ENCODE peak calls at places on chromosomes 5 and 9, in seven cellular contexts. L is EH, M is hepatic stellate cell, O is GM18507, G is SK-N-SH, S is T-helper 9 cell, X is endodermal cell. Z is an unnamed sample.

GRCh38 chr9:18448101-18448500 is 25.9 kb upstream of the ADAMTSL1 start:
- DNase-seq in L (no peak), M (no peak), O (no peak), G (no peak), S (no peak), X (no peak), Z (no peak)

GRCh38 chr5:149012350-149012749 is 50.5 kb downstream of the SH3TC2 start:
- DNase-seq in L (no peak), M (no peak), O (no peak), G (no peak), S (no peak), X (peak), Z (peak)

GRCh38 chr5:138611295-138612220 is 36.4 kb upstream of the HSPA9 start:
- DNase-seq in L (no peak), M (no peak), O (no peak), G (peak), S (no peak), X (peak), Z (peak)

GRCh38 chr9:14011799-14012560 is 302.0 kb downstream of the NFIB start:
- DNase-seq in L (no peak), M (no peak), O (no peak), G (no peak), S (no peak), X (peak), Z (no peak)

GRCh38 chr9:113350937-113351336 is 1.6 kb downstream of the BSPRY start:
- DNase-seq in L (no peak), M (no peak), O (no peak), G (no peak), S (no peak), X (no peak), Z (no peak)

GRCh38 chr5:82465235-82465634 is 187.1 kb upstream of the RPS23 start:
- DNase-seq in L (no peak), M (no peak), O (no peak), G (no peak), S (no peak), X (no peak), Z (no peak)

GRCh38 chr9:36154213-36154952 is 14.8 kb upstream of the CCIN start:
- DNase-seq in L (peak), M (peak), O (no peak), G (no peak), S (no peak), X (peak), Z (no peak)

GRCh38 chr5:78855026-78855425 is 130.1 kb downstream of the ARSB start:
- DNase-seq in L (no peak), M (no peak), O (no peak), G (no peak), S (no peak), X (no peak), Z (no peak)

GRCh38 chr5:44266882-44267577 is 122.2 kb downstream of the FGF10 start:
- DNase-seq in L (no peak), M (no peak), O (no peak), G (no peak), S (no peak), X (no peak), Z (no peak)

GRCh38 chr9:104923289-104923688 is 4.7 kb downstream of the ABCA1 start:
- DNase-seq in L (peak), M (no peak), O (no peak), G (no peak), S (no peak), X (no peak), Z (no peak)

GRCh38 chr5:120457839-120458507 is 6.1 kb upstream of the PRR16 start:
- DNase-seq in L (peak), M (peak), O (no peak), G (no peak), S (no peak), X (peak), Z (peak)

GRCh38 chr5:16673241-16673998 is 56.6 kb upstream of the RETREG1 start:
- DNase-seq in L (no peak), M (no peak), O (no peak), G (no peak), S (no peak), X (no peak), Z (no peak)

GRCh38 chr5:143594913-143595818 is 191.7 kb upstream of the NR3C1 start:
- DNase-seq in L (peak), M (no peak), O (no peak), G (no peak), S (no peak), X (no peak), Z (no peak)

GRCh38 chr5:95712347-95712958 is 18.7 kb upstream of the RHOBTB3 start:
- DNase-seq in L (peak), M (peak), O (no peak), G (peak), S (no peak), X (peak), Z (peak)

GRCh38 chr5:153974131-153974812 is 64.4 kb downstream of the FAM114A2 start:
- DNase-seq in L (peak), M (peak), O (peak), G (peak), S (no peak), X (peak), Z (peak)

GRCh38 chr5:89534331-89534730 is 651.3 kb upstream of the MEF2C start:
- DNase-seq in L (peak), M (peak), O (no peak), G (no peak), S (no peak), X (no peak), Z (no peak)

GRCh38 chr9:132946624-132947295 is 2.3 kb upstream of the TSC1 start:
- DNase-seq in L (peak), M (peak), O (no peak), G (no peak), S (no peak), X (peak), Z (peak)

GRCh38 chr5:172943283-172943841 is 15.9 kb upstream of the RPL26L1 start:
- DNase-seq in L (peak), M (peak), O (no peak), G (no peak), S (no peak), X (peak), Z (peak)

GRCh38 chr5:30501065-30501464 is 692.4 kb upstream of the CDH6 start:
- DNase-seq in L (no peak), M (no peak), O (no peak), G (no peak), S (no peak), X (no peak), Z (no peak)

GRCh38 chr5:153429734-153430133 is 60.7 kb upstream of the GRIA1 start:
- DNase-seq in L (no peak), M (no peak), O (no peak), G (no peak), S (no peak), X (no peak), Z (no peak)

GRCh38 chr9:2072752-2073405 is 57.7 kb downstream of the SMARCA2 start:
- DNase-seq in L (no peak), M (no peak), O (no peak), G (no peak), S (no peak), X (no peak), Z (no peak)

GRCh38 chr5:114360816-114361723 is 800 bp upstream of the KCNN2 start:
- DNase-seq in L (peak), M (no peak), O (peak), G (peak), S (no peak), X (peak), Z (peak)

GRCh38 chr5:172144291-172144815 is 43.7 kb downstream of the STK10 start:
- DNase-seq in L (peak), M (peak), O (no peak), G (peak), S (no peak), X (peak), Z (no peak)

Z was measured in GM23338.